ENCODE peak calls at places on chromosomes 7 and 10, in six cellular contexts. One of them, this sample, is unnamed.

GRCh38 chr10:14560794-14561765 is 213.6 kb downstream of the FAM107B start:
- ATAC-seq in upper lobe of right lung: no peak
- ATAC-seq in lung: no peak
- ATAC-seq in DND-41: no peak
- ATAC-seq in Right ventricle myocardium inferior: no peak
- ATAC-seq in stimulated activated naive B cell treated with anti-CD40 and anti-IgM and Interleukin-4, amounts not matched to agents 10 μg/mL and 1 μg/mL and 100 μg/mL, for 72 hours: no peak
- ATAC-seq in this sample: no peak

GRCh38 chr7:32330602-32331001 is 159.6 kb downstream of the LSM5 start:
- ATAC-seq in upper lobe of right lung: no peak
- ATAC-seq in lung: no peak
- ATAC-seq in DND-41: no peak
- ATAC-seq in stimulated activated naive B cell treated with anti-CD40 and anti-IgM and Interleukin-4, amounts not matched to agents 10 μg/mL and 1 μg/mL and 100 μg/mL, for 72 hours: no peak
- ATAC-seq in Right ventricle myocardium inferior: peak
- ATAC-seq in this sample: no peak

GRCh38 chr10:49207936-49208482 is 19.8 kb upstream of the TMEM273 start:
- ATAC-seq in lung: no peak
- ATAC-seq in Right ventricle myocardium inferior: no peak
- ATAC-seq in upper lobe of right lung: no peak
- ATAC-seq in stimulated activated naive B cell treated with anti-CD40 and anti-IgM and Interleukin-4, amounts not matched to agents 10 μg/mL and 1 μg/mL and 100 μg/mL, for 72 hours: no peak
- ATAC-seq in DND-41: no peak
- ATAC-seq in this sample: peak

GRCh38 chr7:577971-578370 is 58.3 kb upstream of the PDGFA start:
- ATAC-seq in upper lobe of right lung: no peak
- ATAC-seq in stimulated activated naive B cell treated with anti-CD40 and anti-IgM and Interleukin-4, amounts not matched to agents 10 μg/mL and 1 μg/mL and 100 μg/mL, for 72 hours: no peak
- ATAC-seq in Right ventricle myocardium inferior: no peak
- ATAC-seq in lung: no peak
- ATAC-seq in DND-41: no peak
- ATAC-seq in this sample: no peak

GRCh38 chr7:100483728-100484635 is at the start of gene NYAP1:
- ATAC-seq in DND-41: peak
- ATAC-seq in Right ventricle myocardium inferior: peak
- ATAC-seq in stimulated activated naive B cell treated with anti-CD40 and anti-IgM and Interleukin-4, amounts not matched to agents 10 μg/mL and 1 μg/mL and 100 μg/mL, for 72 hours: peak
- ATAC-seq in lung: peak
- ATAC-seq in upper lobe of right lung: peak
- ATAC-seq in this sample: peak

GRCh38 chr10:21172774-21173432 is 275.8 kb upstream of the NEBL start:
- ATAC-seq in lung: peak
- ATAC-seq in upper lobe of right lung: no peak
- ATAC-seq in stimulated activated naive B cell treated with anti-CD40 and anti-IgM and Interleukin-4, amounts not matched to agents 10 μg/mL and 1 μg/mL and 100 μg/mL, for 72 hours: no peak
- ATAC-seq in Right ventricle myocardium inferior: peak
- ATAC-seq in DND-41: no peak
- ATAC-seq in this sample: no peak

GRCh38 chr10:114604357-114605129 is 53.5 kb downstream of the ABLIM1 start:
- ATAC-seq in DND-41: no peak
- ATAC-seq in upper lobe of right lung: no peak
- ATAC-seq in Right ventricle myocardium inferior: no peak
- ATAC-seq in lung: no peak
- ATAC-seq in stimulated activated naive B cell treated with anti-CD40 and anti-IgM and Interleukin-4, amounts not matched to agents 10 μg/mL and 1 μg/mL and 100 μg/mL, for 72 hours: no peak
- ATAC-seq in this sample: no peak

GRCh38 chr10:102313221-102313896 is 68.0 kb downstream of the GBF1 start:
- ATAC-seq in upper lobe of right lung: no peak
- ATAC-seq in Right ventricle myocardium inferior: no peak
- ATAC-seq in lung: no peak
- ATAC-seq in stimulated activated naive B cell treated with anti-CD40 and anti-IgM and Interleukin-4, amounts not matched to agents 10 μg/mL and 1 μg/mL and 100 μg/mL, for 72 hours: no peak
- ATAC-seq in DND-41: no peak
- ATAC-seq in this sample: no peak

GRCh38 chr7:46512901-46513431 is 591.9 kb upstream of the IGFBP3 start:
- ATAC-seq in stimulated activated naive B cell treated with anti-CD40 and anti-IgM and Interleukin-4, amounts not matched to agents 10 μg/mL and 1 μg/mL and 100 μg/mL, for 72 hours: no peak
- ATAC-seq in lung: no peak
- ATAC-seq in Right ventricle myocardium inferior: no peak
- ATAC-seq in DND-41: no peak
- ATAC-seq in upper lobe of right lung: no peak
- ATAC-seq in this sample: no peak

GRCh38 chr10:62166331-62167154 is 102.1 kb downstream of the RTKN2 start:
- ATAC-seq in Right ventricle myocardium inferior: peak
- ATAC-seq in upper lobe of right lung: peak
- ATAC-seq in DND-41: no peak
- ATAC-seq in stimulated activated naive B cell treated with anti-CD40 and anti-IgM and Interleukin-4, amounts not matched to agents 10 μg/mL and 1 μg/mL and 100 μg/mL, for 72 hours: peak
- ATAC-seq in lung: no peak
- ATAC-seq in this sample: peak